ENCODE peak calls at places on chromosomes 7 and 10, in six cellular contexts. R, P, I, U, Z and E are unnamed samples. For H3K4me1, the result is how much of the 10 kb centered on the place peaks cover.

GRCh38 chr7:85621286-85621685 is 434.4 kb upstream of the SEMA3D start:
- DNase-seq in R (no peak), P (no peak), I (no peak), U (no peak), Z (no peak), E (no peak)

GRCh38 chr10:93342346-93342745 is 139.8 kb downstream of the MYOF start:
- DNase-seq in R (no peak), P (no peak), I (no peak), U (no peak), Z (no peak), E (no peak)

GRCh38 chr7:150746931-150747330 is 9.7 kb downstream of the GIMAP5 start:
- DNase-seq in R (no peak), P (no peak), I (no peak), U (no peak), Z (no peak), E (no peak)

GRCh38 chr10:132713421-132714095 is 72.4 kb downstream of the NKX6-2 start:
- DNase-seq in R (no peak), P (no peak), I (peak), U (no peak), Z (no peak), E (no peak)

GRCh38 chr10:62098278-62099121 is 170.1 kb downstream of the RTKN2 start:
- DNase-seq in R (peak), P (no peak), I (no peak), U (no peak), Z (no peak), E (no peak)

GRCh38 chr10:50396491-50397311 is 145.4 kb upstream of the ASAH2 start:
- DNase-seq in R (peak), P (no peak), I (no peak), U (no peak), Z (no peak), E (no peak)

GRCh38 chr10:63114031-63114814 is 18.9 kb upstream of the NRBF2 start:
- DNase-seq in R (peak), P (no peak), I (peak), U (no peak), Z (peak), E (peak)

GRCh38 chr10:119079572-119080520 is 771 bp downstream of the EIF3A start:
- DNase-seq in R (peak), P (no peak), I (peak), U (peak), Z (peak), E (peak)

GRCh38 chr10:94402204-94403033 is at the start of gene TBC1D12:
- DNase-seq in R (peak), P (peak), I (peak), U (no peak), Z (peak), E (peak)

GRCh38 chr10:24908793-24909423 is 43.5 kb downstream of the PRTFDC1 start:
- DNase-seq in R (peak), P (no peak), I (no peak), U (no peak), Z (no peak), E (no peak)

GRCh38 chr7:9083837-9084236 is 650.4 kb downstream of the NXPH1 start:
- DNase-seq in R (no peak), P (no peak), I (no peak), U (no peak), Z (no peak), E (no peak)

GRCh38 chr7:29639887-29640600 is 76.4 kb downstream of the PRR15 start:
- DNase-seq in R (no peak), P (no peak), I (no peak), U (no peak), Z (no peak), E (no peak)

GRCh38 chr7:154451480-154452457 is 399.6 kb downstream of the DPP6 start:
- DNase-seq in R (no peak), P (peak), I (no peak), U (no peak), Z (no peak), E (no peak)

GRCh38 chr7:19290066-19290465 is 144.8 kb upstream of the FERD3L start:
- DNase-seq in R (no peak), P (no peak), I (no peak), U (no peak), Z (no peak), E (no peak)

GRCh38 chr7:23277359-23277989 is 21.7 kb upstream of the MALSU1 start:
- DNase-seq in R (peak), P (peak), I (no peak), U (no peak), Z (peak), E (no peak)

GRCh38 chr10:102262744-102263370 is 17.5 kb downstream of the GBF1 start:
- DNase-seq in R (no peak), P (no peak), I (no peak), U (no peak), Z (no peak), E (no peak)
- H3K4me1 ChIP-seq in R (under half), P (under half), I (half or more), U (under half), Z (under half), E (under half)

GRCh38 chr7:520503-521161 is 986 bp upstream of the PDGFA start:
- DNase-seq in R (peak), P (no peak), I (no peak), U (no peak), Z (no peak), E (no peak)
- H3K4me3 ChIP-seq in R (no peak), P (peak), I (peak), U (peak), Z (peak), E (peak)

GRCh38 chr10:86446987-86447386 is 74.6 kb downstream of the WAPL start:
- DNase-seq in R (no peak), P (no peak), I (no peak), U (no peak), Z (no peak), E (no peak)

GRCh38 chr10:86447422-86447821 is 74.2 kb downstream of the WAPL start:
- DNase-seq in R (no peak), P (no peak), I (no peak), U (no peak), Z (no peak), E (no peak)

GRCh38 chr10:86449926-86450558 is 71.5 kb downstream of the WAPL start:
- DNase-seq in R (no peak), P (no peak), I (no peak), U (no peak), Z (no peak), E (no peak)

GRCh38 chr10:86451604-86451960 is 70.0 kb downstream of the WAPL start:
- DNase-seq in R (no peak), P (no peak), I (no peak), U (no peak), Z (no peak), E (no peak)

GRCh38 chr10:86450806-86451603 is 70.6 kb downstream of the WAPL start:
- DNase-seq in R (no peak), P (no peak), I (no peak), U (no peak), Z (no peak), E (no peak)
- H3K4me1 ChIP-seq in R (under half), P (under half), I (under half), U (under half), Z (under half), E (under half)

DNA sequence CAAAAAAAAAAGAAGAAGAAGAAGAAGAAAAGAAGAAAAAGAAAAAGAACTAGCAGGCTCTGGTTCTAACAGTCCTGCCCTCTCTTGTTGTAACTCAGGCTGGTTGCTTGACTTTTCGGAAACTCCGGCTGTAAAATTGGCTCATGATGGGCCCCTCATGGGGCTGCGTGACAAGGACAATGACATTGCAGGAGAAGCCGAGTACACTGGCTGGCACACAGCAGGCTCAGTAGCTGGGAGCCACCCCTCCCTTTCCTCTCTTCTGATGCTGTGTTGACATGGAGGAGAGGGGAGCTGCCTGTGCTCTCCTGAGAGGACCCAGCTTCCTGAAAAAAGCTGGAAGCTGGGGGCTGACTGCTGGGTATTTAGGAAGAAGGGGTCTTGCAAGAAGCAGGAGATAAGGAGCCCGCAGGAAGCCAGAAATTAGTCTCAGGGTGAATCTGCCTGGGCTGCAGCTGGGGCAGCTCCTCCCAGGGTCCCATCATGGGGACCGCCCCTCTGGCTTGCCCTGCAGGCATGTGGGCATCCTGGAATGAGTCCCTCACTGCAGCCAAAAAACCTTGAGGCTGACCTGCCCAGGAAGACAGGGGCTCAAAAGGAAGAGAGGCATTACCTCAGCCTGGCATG is 14.6 kb upstream of the GPR26 start:
- DNase-seq in R (no peak), P (no peak), I (no peak), U (no peak), Z (no peak), E (no peak)
- H3K4me3 ChIP-seq in R (no peak), P (no peak), I (no peak), U (no peak), Z (no peak), E (no peak)